ENCODE peak calls at places on chromosome 16, in five cellular contexts. One of them, this sample, is unnamed.

GRCh38 chr16:78045865-78046581 is 23.7 kb downstream of the CLEC3A start:
- DNase-seq in CD8-positive, alpha-beta memory T cell: peak
- DNase-seq in head of caudate nucleus: peak
- DNase-seq in NCI-H510A treated with DMSO at 0.1 percent for 48 hours: no peak
- DNase-seq in NCI-H1092: no peak
- DNase-seq in this sample: peak

GRCh38 chr16:23155445-23156049 is 6.3 kb upstream of the USP31 start:
- DNase-seq in CD8-positive, alpha-beta memory T cell: no peak
- DNase-seq in head of caudate nucleus: no peak
- DNase-seq in NCI-H510A treated with DMSO at 0.1 percent for 48 hours: peak
- DNase-seq in NCI-H1092: no peak
- DNase-seq in this sample: no peak

GRCh38 chr16:27314161-27314723 is 468 bp downstream of the IL4R start:
- DNase-seq in CD8-positive, alpha-beta memory T cell: peak
- DNase-seq in head of caudate nucleus: no peak
- DNase-seq in NCI-H510A treated with DMSO at 0.1 percent for 48 hours: no peak
- DNase-seq in NCI-H1092: no peak
- DNase-seq in this sample: no peak

GRCh38 chr16:1026057-1026783 is 44.6 kb downstream of the SOX8 start:
- DNase-seq in CD8-positive, alpha-beta memory T cell: no peak
- DNase-seq in head of caudate nucleus: peak
- DNase-seq in NCI-H510A treated with DMSO at 0.1 percent for 48 hours: no peak
- DNase-seq in NCI-H1092: peak
- DNase-seq in this sample: no peak

GRCh38 chr16:89484923-89485679 is 5.3 kb downstream of the ANKRD11 start:
- DNase-seq in CD8-positive, alpha-beta memory T cell: peak
- DNase-seq in head of caudate nucleus: no peak
- DNase-seq in NCI-H510A treated with DMSO at 0.1 percent for 48 hours: no peak
- DNase-seq in NCI-H1092: no peak
- DNase-seq in this sample: no peak

GRCh38 chr16:74748042-74748709 is 26.4 kb downstream of the FA2H start:
- DNase-seq in CD8-positive, alpha-beta memory T cell: no peak
- DNase-seq in head of caudate nucleus: peak
- DNase-seq in NCI-H510A treated with DMSO at 0.1 percent for 48 hours: no peak
- DNase-seq in NCI-H1092: no peak
- DNase-seq in this sample: no peak

GRCh38 chr16:9469512-9469911 is 378.1 kb downstream of the HAPSTR1 start:
- DNase-seq in CD8-positive, alpha-beta memory T cell: no peak
- DNase-seq in head of caudate nucleus: no peak
- DNase-seq in NCI-H510A treated with DMSO at 0.1 percent for 48 hours: no peak
- DNase-seq in NCI-H1092: no peak
- DNase-seq in this sample: no peak

GRCh38 chr16:19177111-19177747 is 9.2 kb downstream of the SYT17 start:
- DNase-seq in CD8-positive, alpha-beta memory T cell: no peak
- DNase-seq in head of caudate nucleus: no peak
- DNase-seq in NCI-H510A treated with DMSO at 0.1 percent for 48 hours: peak
- DNase-seq in NCI-H1092: peak
- DNase-seq in this sample: no peak

GRCh38 chr16:29158031-29158430 is 173.2 kb downstream of the LAT start:
- DNase-seq in CD8-positive, alpha-beta memory T cell: no peak
- DNase-seq in head of caudate nucleus: no peak
- DNase-seq in NCI-H510A treated with DMSO at 0.1 percent for 48 hours: no peak
- DNase-seq in NCI-H1092: no peak
- DNase-seq in this sample: no peak

GRCh38 chr16:89765292-89765810 is 44.0 kb downstream of the ZNF276 start:
- DNase-seq in CD8-positive, alpha-beta memory T cell: no peak
- DNase-seq in head of caudate nucleus: no peak
- DNase-seq in NCI-H510A treated with DMSO at 0.1 percent for 48 hours: no peak
- DNase-seq in NCI-H1092: no peak
- DNase-seq in this sample: no peak

GRCh38 chr16:70588565-70588964 is 57.8 kb upstream of the IL34 start:
- DNase-seq in CD8-positive, alpha-beta memory T cell: no peak
- DNase-seq in head of caudate nucleus: no peak
- DNase-seq in NCI-H510A treated with DMSO at 0.1 percent for 48 hours: no peak
- DNase-seq in NCI-H1092: no peak
- DNase-seq in this sample: no peak